ENCODE peak calls at places on chromosome 9, in seven cellular contexts. K is cardiac fibroblast, I is AG09319, B is right lobe of liver, W is Peyer's patch, S is AG10803, A is progenitor cell of endocrine pancreas. P is an unnamed sample.

GRCh38 chr9:120413121-120414048 is 166.6 kb downstream of the CDK5RAP2 start:
- DNase-seq in S (no peak), B (no peak), K (no peak), I (no peak), W (no peak), A (no peak), P (no peak)

GRCh38 chr9:98084396-98084795 is 27.9 kb downstream of the NANS start:
- DNase-seq in K (peak), S (no peak), A (no peak), I (no peak), B (no peak), W (no peak), P (no peak)

GRCh38 chr9:98251554-98251953 is 3.9 kb downstream of the TBC1D2 start:
- DNase-seq in B (no peak), K (peak), W (no peak), A (no peak), I (no peak), S (peak), P (no peak)

GRCh38 chr9:132970306-132971062 is 8.0 kb upstream of the GFI1B start:
- DNase-seq in I (no peak), B (no peak), S (no peak), A (no peak), W (no peak), K (no peak), P (no peak)

GRCh38 chr9:107742531-107743309 is 253.2 kb upstream of the KLF4 start:
- DNase-seq in S (peak), A (no peak), I (no peak), B (no peak), K (no peak), W (no peak), P (no peak)

GRCh38 chr9:109699019-109699418 is 81.0 kb upstream of the PALM2AKAP2 start:
- DNase-seq in W (no peak), S (peak), B (no peak), K (peak), I (no peak), A (no peak), P (no peak)

GRCh38 chr9:112764837-112765236 is 14.3 kb downstream of the SNX30 start:
- DNase-seq in B (no peak), I (no peak), S (no peak), K (no peak), A (no peak), W (no peak), P (no peak)

GRCh38 chr9:116087246-116087645 is 66.3 kb upstream of the PAPPA start:
- DNase-seq in A (no peak), K (peak), B (no peak), S (peak), I (no peak), W (no peak), P (no peak)

GRCh38 chr9:105138306-105138801 is 106.1 kb upstream of the SLC44A1 start:
- DNase-seq in S (no peak), K (peak), I (no peak), W (no peak), B (no peak), A (no peak), P (no peak)

GRCh38 chr9:114371986-114372917 is 15.5 kb downstream of the AKNA start:
- DNase-seq in I (no peak), W (peak), A (no peak), B (no peak), S (no peak), K (peak), P (no peak)

GRCh38 chr9:108033976-108034964 is 544.7 kb upstream of the KLF4 start:
- DNase-seq in B (no peak), S (peak), K (peak), W (no peak), I (peak), A (no peak), P (peak)

GRCh38 chr9:69317081-69317480 is 7.9 kb upstream of the ENTREP1 start:
- DNase-seq in A (no peak), W (no peak), I (no peak), B (no peak), S (no peak), K (peak), P (no peak)

GRCh38 chr9:124271660-124272059 is 13.9 kb downstream of the NEK6 start:
- DNase-seq in A (no peak), W (no peak), I (no peak), S (no peak), K (no peak), B (no peak), P (no peak)

GRCh38 chr9:98341157-98342102 is 86.0 kb upstream of the TBC1D2 start:
- DNase-seq in I (no peak), K (no peak), W (no peak), B (no peak), S (no peak), A (no peak), P (no peak)

GRCh38 chr9:129473523-129474244 is 147.2 kb downstream of the C9orf50 start:
- DNase-seq in K (peak), B (no peak), W (no peak), S (peak), A (no peak), I (peak), P (no peak)

GRCh38 chr9:134178781-134179551 is 14.6 kb upstream of the RNU6ATAC start:
- DNase-seq in S (peak), K (peak), B (peak), A (no peak), W (no peak), I (no peak), P (no peak)

GRCh38 chr9:135883410-135884089 is 23.8 kb downstream of the CAMSAP1 start:
- DNase-seq in S (no peak), B (no peak), I (no peak), K (no peak), A (no peak), W (no peak), P (no peak)

GRCh38 chr9:16673171-16673570 is 197.3 kb downstream of the BNC2 start:
- DNase-seq in K (no peak), S (peak), A (no peak), I (no peak), W (no peak), B (no peak), P (no peak)

GRCh38 chr9:479316-479715 is 264.7 kb downstream of the DOCK8 start:
- DNase-seq in S (no peak), K (no peak), I (no peak), A (no peak), W (no peak), B (no peak), P (no peak)

GRCh38 chr9:135184661-135185459 is 97.4 kb downstream of the OLFM1 start:
- DNase-seq in I (no peak), S (no peak), A (no peak), W (no peak), K (no peak), B (no peak), P (no peak)

GRCh38 chr9:134660407-134660806 is 18.8 kb downstream of the COL5A1 start:
- DNase-seq in K (peak), B (no peak), S (no peak), I (no peak), W (no peak), A (no peak), P (no peak)

GRCh38 chr9:92094655-92095054 is 20.6 kb downstream of the SPTLC1 start:
- DNase-seq in S (no peak), I (no peak), A (no peak), B (no peak), K (peak), W (no peak), P (no peak)
- TF ChIP-seq CTCF in S (no peak), I (no peak), A (no peak), B (no peak), K (no peak), W (no peak), P (no peak)

GRCh38 chr9:91421022-91421765 is 2.4 kb downstream of the NFIL3 start:
- DNase-seq in W (no peak), B (peak), A (peak), K (peak), S (peak), I (no peak), P (peak)
- TF ChIP-seq CTCF in W (no peak), B (peak), A (peak), K (peak), S (peak), I (peak), P (no peak)

DNA sequence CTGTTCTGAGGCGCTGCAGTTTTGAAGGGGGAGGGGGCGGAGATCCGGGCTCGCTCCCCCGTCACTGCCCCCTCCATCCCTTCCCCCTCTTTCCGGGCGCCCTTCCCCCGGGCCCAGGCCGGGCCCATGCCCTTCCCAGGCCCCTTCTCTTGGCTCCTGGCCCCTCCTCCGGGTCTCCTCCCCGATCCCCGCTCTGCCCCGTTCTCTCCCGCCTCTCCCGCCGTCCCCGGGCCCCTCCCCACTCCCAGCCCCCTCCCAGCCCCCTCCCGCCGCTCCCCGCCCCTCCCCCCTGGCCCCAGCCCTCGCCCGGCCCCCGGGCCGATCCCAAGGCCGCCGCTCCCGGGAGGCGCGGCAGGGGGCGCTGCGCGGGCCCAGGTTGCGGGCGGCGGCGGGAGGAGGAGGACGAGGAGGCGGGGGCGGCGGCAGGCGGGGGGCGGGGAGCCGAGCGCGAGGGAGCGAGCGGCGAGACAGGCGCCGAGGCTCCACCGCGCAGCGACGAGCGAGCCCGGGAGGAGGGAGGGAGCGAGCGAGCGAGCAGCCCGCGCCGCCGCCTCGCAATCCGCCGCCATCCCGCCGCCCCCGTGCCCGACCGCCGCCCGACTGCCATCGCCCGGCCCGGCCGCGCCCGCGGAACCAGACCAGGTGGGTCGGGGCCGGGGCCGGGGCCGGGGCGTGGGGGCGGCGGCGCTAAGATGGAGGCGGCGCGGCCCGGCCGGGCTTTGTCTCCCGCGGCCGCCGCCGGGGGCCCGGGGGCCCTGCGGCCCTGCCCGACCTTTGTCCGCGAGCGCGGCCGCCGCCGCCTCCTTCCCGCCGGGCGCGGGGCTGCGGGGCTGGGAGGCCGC is at the start of gene PRRC2B:
- DNase-seq in A (peak), B (peak), K (peak), S (peak), W (peak), I (peak), P (peak)
- TF ChIP-seq CTCF in A (peak), B (peak), K (peak), S (no peak), W (peak), I (peak), P (peak)

GRCh38 chr9:6827370-6827949 is 69.7 kb downstream of the KDM4C start:
- DNase-seq in I (no peak), S (peak), K (peak), B (no peak), A (peak), W (no peak), P (no peak)
- TF ChIP-seq CTCF in I (peak), S (peak), K (peak), B (peak), A (peak), W (no peak), P (peak)

GRCh38 chr9:82188817-82189216 is 200.2 kb downstream of the SPATA31D1 start:
- DNase-seq in B (no peak), I (no peak), S (no peak), A (no peak), W (no peak), K (no peak), P (no peak)
- TF ChIP-seq CTCF in B (peak), I (no peak), S (no peak), A (no peak), W (no peak), K (no peak), P (no peak)

GRCh38 chr9:92444841-92445240 is 20.6 kb upstream of the OMD start:
- DNase-seq in W (no peak), S (no peak), I (no peak), K (no peak), B (no peak), A (no peak), P (no peak)
- TF ChIP-seq CTCF in W (no peak), S (no peak), I (no peak), K (no peak), B (no peak), A (no peak), P (no peak)

DNA sequence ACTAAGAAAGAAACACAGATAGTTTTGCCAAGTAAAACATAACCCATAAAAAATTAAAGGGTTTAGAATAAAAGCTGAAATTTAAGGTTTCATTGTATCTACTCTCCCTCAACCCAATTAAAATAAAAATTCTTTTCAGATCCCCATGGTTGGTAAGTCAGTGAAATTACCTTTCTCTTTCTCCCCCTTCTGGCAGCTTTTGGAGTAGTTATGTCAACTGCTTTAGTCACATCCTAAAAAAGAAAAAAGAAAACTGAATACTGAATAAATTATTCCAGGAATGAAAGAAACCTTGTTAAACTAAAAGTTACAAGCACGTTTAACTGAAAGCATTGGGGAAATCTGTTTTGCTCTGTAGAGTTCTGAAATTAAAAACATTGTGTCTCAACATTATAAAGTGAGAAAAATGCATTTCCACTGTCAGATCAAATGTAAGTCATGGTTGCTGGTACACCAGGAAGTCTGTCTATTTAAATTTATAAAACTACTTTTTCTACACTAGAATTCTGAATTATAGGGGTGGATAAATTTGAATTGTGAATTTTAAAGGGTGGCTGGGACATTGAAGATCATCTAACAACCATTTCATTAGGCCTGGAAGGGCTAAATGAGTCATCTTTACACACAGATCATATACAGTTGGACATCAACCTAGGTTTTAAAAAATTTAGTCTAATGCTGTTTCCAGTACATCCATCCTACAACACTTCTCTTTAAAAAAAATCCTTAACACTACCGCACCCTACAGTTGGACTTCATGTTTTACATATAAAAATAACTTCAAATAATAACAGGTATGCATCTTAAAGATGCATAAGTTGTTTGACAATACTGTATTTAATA is 24.7 kb downstream of the PSIP1 start:
- DNase-seq in I (no peak), S (peak), K (peak), B (no peak), W (no peak), A (no peak), P (no peak)
- TF ChIP-seq CTCF in I (peak), S (peak), K (peak), B (peak), W (no peak), A (peak), P (peak)

P was measured in mesothelial cell of epicardium.